ENCODE peak calls at places on chromosomes 5 and 9, in five cellular contexts. One of them, this sample, is unnamed.

GRCh38 chr9:93082841-93083411 is 13.1 kb upstream of the CARD19 start:
- DNase-seq in MV-4-11: no peak
- DNase-seq in Panc1: no peak
- DNase-seq in T follicular helper cell: no peak
- DNase-seq in stimulated activated CD4-positive, alpha-beta T cell treated with anti-CD3 and anti-CD28 coated beads, Interleukin-1b, Interleukin-23, amount 100 ng/mL, for 4 hours: no peak
- DNase-seq in this sample: no peak

GRCh38 chr5:115601709-115602584 is at the start of gene TICAM2:
- DNase-seq in T follicular helper cell: peak
- DNase-seq in MV-4-11: peak
- DNase-seq in stimulated activated CD4-positive, alpha-beta T cell treated with anti-CD3 and anti-CD28 coated beads, Interleukin-1b, Interleukin-23, amount 100 ng/mL, for 4 hours: peak
- DNase-seq in Panc1: no peak
- DNase-seq in this sample: peak

GRCh38 chr9:114168281-114169028 is 13.1 kb downstream of the COL27A1 start:
- DNase-seq in Panc1: no peak
- DNase-seq in stimulated activated CD4-positive, alpha-beta T cell treated with anti-CD3 and anti-CD28 coated beads, Interleukin-1b, Interleukin-23, amount 100 ng/mL, for 4 hours: no peak
- DNase-seq in T follicular helper cell: no peak
- DNase-seq in MV-4-11: no peak
- DNase-seq in this sample: no peak

GRCh38 chr9:123712399-123712798 is 217.5 kb downstream of the DENND1A start:
- DNase-seq in T follicular helper cell: no peak
- DNase-seq in MV-4-11: no peak
- DNase-seq in Panc1: no peak
- DNase-seq in stimulated activated CD4-positive, alpha-beta T cell treated with anti-CD3 and anti-CD28 coated beads, Interleukin-1b, Interleukin-23, amount 100 ng/mL, for 4 hours: no peak
- DNase-seq in this sample: no peak

GRCh38 chr5:177319913-177320588 is 8.4 kb upstream of the MXD3 start:
- DNase-seq in stimulated activated CD4-positive, alpha-beta T cell treated with anti-CD3 and anti-CD28 coated beads, Interleukin-1b, Interleukin-23, amount 100 ng/mL, for 4 hours: no peak
- DNase-seq in MV-4-11: peak
- DNase-seq in Panc1: no peak
- DNase-seq in T follicular helper cell: no peak
- DNase-seq in this sample: no peak

GRCh38 chr5:51095481-51095880 is 287.8 kb upstream of the ISL1 start:
- DNase-seq in T follicular helper cell: no peak
- DNase-seq in MV-4-11: no peak
- DNase-seq in stimulated activated CD4-positive, alpha-beta T cell treated with anti-CD3 and anti-CD28 coated beads, Interleukin-1b, Interleukin-23, amount 100 ng/mL, for 4 hours: no peak
- DNase-seq in Panc1: no peak
- DNase-seq in this sample: no peak

GRCh38 chr9:108087781-108088180 is 598.2 kb upstream of the KLF4 start:
- DNase-seq in T follicular helper cell: no peak
- DNase-seq in stimulated activated CD4-positive, alpha-beta T cell treated with anti-CD3 and anti-CD28 coated beads, Interleukin-1b, Interleukin-23, amount 100 ng/mL, for 4 hours: no peak
- DNase-seq in Panc1: no peak
- DNase-seq in MV-4-11: no peak
- DNase-seq in this sample: no peak

GRCh38 chr9:16512281-16512680 is 358.2 kb downstream of the BNC2 start:
- DNase-seq in MV-4-11: no peak
- DNase-seq in T follicular helper cell: no peak
- DNase-seq in Panc1: no peak
- DNase-seq in stimulated activated CD4-positive, alpha-beta T cell treated with anti-CD3 and anti-CD28 coated beads, Interleukin-1b, Interleukin-23, amount 100 ng/mL, for 4 hours: no peak
- DNase-seq in this sample: no peak

GRCh38 chr5:38554860-38555259 is 1.6 kb downstream of the LIFR start:
- DNase-seq in T follicular helper cell: no peak
- DNase-seq in Panc1: no peak
- DNase-seq in stimulated activated CD4-positive, alpha-beta T cell treated with anti-CD3 and anti-CD28 coated beads, Interleukin-1b, Interleukin-23, amount 100 ng/mL, for 4 hours: no peak
- DNase-seq in MV-4-11: no peak
- DNase-seq in this sample: no peak

GRCh38 chr9:128713941-128714573 is 9.9 kb downstream of the ZDHHC12 start:
- DNase-seq in T follicular helper cell: no peak
- DNase-seq in stimulated activated CD4-positive, alpha-beta T cell treated with anti-CD3 and anti-CD28 coated beads, Interleukin-1b, Interleukin-23, amount 100 ng/mL, for 4 hours: no peak
- DNase-seq in MV-4-11: no peak
- DNase-seq in Panc1: no peak
- DNase-seq in this sample: no peak

GRCh38 chr5:38265546-38266179 is 7.3 kb downstream of the EGFLAM start:
- DNase-seq in T follicular helper cell: peak
- DNase-seq in MV-4-11: no peak
- DNase-seq in Panc1: peak
- DNase-seq in stimulated activated CD4-positive, alpha-beta T cell treated with anti-CD3 and anti-CD28 coated beads, Interleukin-1b, Interleukin-23, amount 100 ng/mL, for 4 hours: no peak
- DNase-seq in this sample: peak

GRCh38 chr9:126144617-126145456 is 181.8 kb upstream of the MVB12B start:
- DNase-seq in Panc1: no peak
- DNase-seq in MV-4-11: peak
- DNase-seq in T follicular helper cell: no peak
- DNase-seq in stimulated activated CD4-positive, alpha-beta T cell treated with anti-CD3 and anti-CD28 coated beads, Interleukin-1b, Interleukin-23, amount 100 ng/mL, for 4 hours: no peak
- DNase-seq in this sample: no peak

GRCh38 chr5:55604611-55605067 is 69.9 kb upstream of the PLPP1 start:
- DNase-seq in T follicular helper cell: no peak
- DNase-seq in stimulated activated CD4-positive, alpha-beta T cell treated with anti-CD3 and anti-CD28 coated beads, Interleukin-1b, Interleukin-23, amount 100 ng/mL, for 4 hours: no peak
- DNase-seq in Panc1: no peak
- DNase-seq in MV-4-11: no peak
- DNase-seq in this sample: no peak

GRCh38 chr9:19440823-19441580 is 32.2 kb downstream of the ACER2 start:
- DNase-seq in T follicular helper cell: no peak
- DNase-seq in stimulated activated CD4-positive, alpha-beta T cell treated with anti-CD3 and anti-CD28 coated beads, Interleukin-1b, Interleukin-23, amount 100 ng/mL, for 4 hours: no peak
- DNase-seq in MV-4-11: no peak
- DNase-seq in Panc1: no peak
- DNase-seq in this sample: no peak

GRCh38 chr5:112915831-112916230 is 6.2 kb downstream of the REEP5 start:
- DNase-seq in stimulated activated CD4-positive, alpha-beta T cell treated with anti-CD3 and anti-CD28 coated beads, Interleukin-1b, Interleukin-23, amount 100 ng/mL, for 4 hours: no peak
- DNase-seq in Panc1: no peak
- DNase-seq in T follicular helper cell: no peak
- DNase-seq in MV-4-11: no peak
- DNase-seq in this sample: no peak

GRCh38 chr5:178551059-178551458 is 39.1 kb downstream of the COL23A1 start:
- DNase-seq in stimulated activated CD4-positive, alpha-beta T cell treated with anti-CD3 and anti-CD28 coated beads, Interleukin-1b, Interleukin-23, amount 100 ng/mL, for 4 hours: no peak
- DNase-seq in MV-4-11: peak
- DNase-seq in Panc1: no peak
- DNase-seq in T follicular helper cell: no peak
- DNase-seq in this sample: no peak

GRCh38 chr9:91261417-91261816 is 100.3 kb downstream of the AUH start:
- DNase-seq in stimulated activated CD4-positive, alpha-beta T cell treated with anti-CD3 and anti-CD28 coated beads, Interleukin-1b, Interleukin-23, amount 100 ng/mL, for 4 hours: no peak
- DNase-seq in MV-4-11: no peak
- DNase-seq in T follicular helper cell: no peak
- DNase-seq in Panc1: no peak
- DNase-seq in this sample: no peak

GRCh38 chr5:115417076-115417475 is 120.6 kb upstream of the CCDC112 start:
- DNase-seq in stimulated activated CD4-positive, alpha-beta T cell treated with anti-CD3 and anti-CD28 coated beads, Interleukin-1b, Interleukin-23, amount 100 ng/mL, for 4 hours: no peak
- DNase-seq in Panc1: no peak
- DNase-seq in T follicular helper cell: no peak
- DNase-seq in MV-4-11: no peak
- DNase-seq in this sample: no peak

GRCh38 chr5:176865964-176866363 is 33.2 kb downstream of the HK3 start:
- DNase-seq in stimulated activated CD4-positive, alpha-beta T cell treated with anti-CD3 and anti-CD28 coated beads, Interleukin-1b, Interleukin-23, amount 100 ng/mL, for 4 hours: no peak
- DNase-seq in Panc1: no peak
- DNase-seq in T follicular helper cell: no peak
- DNase-seq in MV-4-11: no peak
- DNase-seq in this sample: no peak

GRCh38 chr5:87746891-87747366 is 334.2 kb upstream of the CCNH start:
- DNase-seq in Panc1: no peak
- DNase-seq in T follicular helper cell: no peak
- DNase-seq in MV-4-11: no peak
- DNase-seq in stimulated activated CD4-positive, alpha-beta T cell treated with anti-CD3 and anti-CD28 coated beads, Interleukin-1b, Interleukin-23, amount 100 ng/mL, for 4 hours: no peak
- DNase-seq in this sample: no peak

GRCh38 chr9:121453232-121453892 is 46.3 kb downstream of the GGTA1 start:
- DNase-seq in MV-4-11: no peak
- DNase-seq in Panc1: no peak
- DNase-seq in stimulated activated CD4-positive, alpha-beta T cell treated with anti-CD3 and anti-CD28 coated beads, Interleukin-1b, Interleukin-23, amount 100 ng/mL, for 4 hours: no peak
- DNase-seq in T follicular helper cell: no peak
- DNase-seq in this sample: no peak

GRCh38 chr9:120735415-120736126 is 21.3 kb upstream of the MEGF9 start:
- DNase-seq in T follicular helper cell: no peak
- DNase-seq in Panc1: no peak
- DNase-seq in MV-4-11: peak
- DNase-seq in stimulated activated CD4-positive, alpha-beta T cell treated with anti-CD3 and anti-CD28 coated beads, Interleukin-1b, Interleukin-23, amount 100 ng/mL, for 4 hours: no peak
- DNase-seq in this sample: no peak

GRCh38 chr5:143001764-143002351 is 231.7 kb downstream of the ARHGAP26 start:
- DNase-seq in stimulated activated CD4-positive, alpha-beta T cell treated with anti-CD3 and anti-CD28 coated beads, Interleukin-1b, Interleukin-23, amount 100 ng/mL, for 4 hours: no peak
- DNase-seq in MV-4-11: peak
- DNase-seq in Panc1: no peak
- DNase-seq in T follicular helper cell: no peak
- DNase-seq in this sample: no peak

GRCh38 chr5:65769539-65769938 is 47.5 kb downstream of the NLN start:
- DNase-seq in Panc1: no peak
- DNase-seq in T follicular helper cell: no peak
- DNase-seq in MV-4-11: no peak
- DNase-seq in stimulated activated CD4-positive, alpha-beta T cell treated with anti-CD3 and anti-CD28 coated beads, Interleukin-1b, Interleukin-23, amount 100 ng/mL, for 4 hours: no peak
- DNase-seq in this sample: no peak

GRCh38 chr5:149675467-149676201 is 54.5 kb upstream of the PPARGC1B start:
- DNase-seq in MV-4-11: no peak
- DNase-seq in Panc1: no peak
- DNase-seq in stimulated activated CD4-positive, alpha-beta T cell treated with anti-CD3 and anti-CD28 coated beads, Interleukin-1b, Interleukin-23, amount 100 ng/mL, for 4 hours: no peak
- DNase-seq in T follicular helper cell: no peak
- DNase-seq in this sample: no peak

GRCh38 chr5:346229-346935 is 24.9 kb downstream of the AHRR start:
- DNase-seq in Panc1: no peak
- DNase-seq in stimulated activated CD4-positive, alpha-beta T cell treated with anti-CD3 and anti-CD28 coated beads, Interleukin-1b, Interleukin-23, amount 100 ng/mL, for 4 hours: no peak
- DNase-seq in MV-4-11: no peak
- DNase-seq in T follicular helper cell: no peak
- DNase-seq in this sample: no peak

GRCh38 chr5:150222906-150223305 is 33.0 kb downstream of the SLC6A7 start:
- DNase-seq in MV-4-11: no peak
- DNase-seq in stimulated activated CD4-positive, alpha-beta T cell treated with anti-CD3 and anti-CD28 coated beads, Interleukin-1b, Interleukin-23, amount 100 ng/mL, for 4 hours: no peak
- DNase-seq in Panc1: no peak
- DNase-seq in T follicular helper cell: no peak
- DNase-seq in this sample: no peak

GRCh38 chr5:36537729-36538128 is 68.7 kb upstream of the SLC1A3 start:
- DNase-seq in T follicular helper cell: no peak
- DNase-seq in stimulated activated CD4-positive, alpha-beta T cell treated with anti-CD3 and anti-CD28 coated beads, Interleukin-1b, Interleukin-23, amount 100 ng/mL, for 4 hours: no peak
- DNase-seq in Panc1: no peak
- DNase-seq in MV-4-11: no peak
- DNase-seq in this sample: no peak

GRCh38 chr5:151892393-151892792 is 32.3 kb downstream of the GLRA1 start:
- DNase-seq in MV-4-11: no peak
- DNase-seq in stimulated activated CD4-positive, alpha-beta T cell treated with anti-CD3 and anti-CD28 coated beads, Interleukin-1b, Interleukin-23, amount 100 ng/mL, for 4 hours: no peak
- DNase-seq in Panc1: no peak
- DNase-seq in T follicular helper cell: no peak
- DNase-seq in this sample: no peak

GRCh38 chr9:135344915-135345500 is 134.6 kb upstream of the PPP1R26 start:
- DNase-seq in T follicular helper cell: no peak
- DNase-seq in stimulated activated CD4-positive, alpha-beta T cell treated with anti-CD3 and anti-CD28 coated beads, Interleukin-1b, Interleukin-23, amount 100 ng/mL, for 4 hours: no peak
- DNase-seq in Panc1: no peak
- DNase-seq in MV-4-11: no peak
- DNase-seq in this sample: no peak